ENCODE peak calls at places on chromosomes 1 and 21, in eight cellular contexts. Y, K, N, H, G, R, Q and W are unnamed samples.

GRCh38 chr21:21268061-21268471 is 269.9 kb downstream of the NCAM2 start:
- DNase-seq in Y (no peak), K (no peak), N (no peak), H (no peak), G (peak), R (no peak), Q (no peak), W (no peak)

GRCh38 chr1:121443131-121443530 is 258.4 kb downstream of the SRGAP2C start:
- DNase-seq in Y (no peak), K (no peak), N (peak), H (no peak), G (no peak), R (no peak), Q (no peak), W (peak)

GRCh38 chr1:218412181-218412580 is 67.0 kb downstream of the TGFB2 start:
- DNase-seq in Y (no peak), K (no peak), N (no peak), H (no peak), G (no peak), R (no peak), Q (no peak), W (no peak)

GRCh38 chr1:39639333-39640130 is at the start of gene HEYL:
- DNase-seq in Y (peak), K (peak), N (no peak), H (no peak), G (peak), R (peak), Q (peak), W (no peak)

GRCh38 chr1:200405273-200405672 is 4.6 kb downstream of the ZNF281 start:
- DNase-seq in Y (no peak), K (no peak), N (no peak), H (no peak), G (no peak), R (peak), Q (no peak), W (no peak)

GRCh38 chr1:210558302-210558701 is 229.6 kb downstream of the HHAT start:
- DNase-seq in Y (no peak), K (no peak), N (no peak), H (no peak), G (peak), R (no peak), Q (no peak), W (no peak)

GRCh38 chr21:22764222-22764621 is 1766.0 kb downstream of the NCAM2 start:
- DNase-seq in Y (no peak), K (no peak), N (no peak), H (no peak), G (no peak), R (no peak), Q (no peak), W (no peak)

GRCh38 chr1:89598450-89599331 is 34.2 kb upstream of the LRRC8C start:
- DNase-seq in Y (peak), K (peak), N (peak), H (no peak), G (peak), R (peak), Q (peak), W (no peak)

GRCh38 chr1:79100385-79100784 is 93.9 kb upstream of the ADGRL4 start:
- DNase-seq in Y (no peak), K (no peak), N (peak), H (no peak), G (no peak), R (no peak), Q (no peak), W (no peak)

GRCh38 chr1:160161965-160162705 is 10.7 kb downstream of the ATP1A4 start:
- DNase-seq in Y (no peak), K (peak), N (peak), H (no peak), G (peak), R (peak), Q (peak), W (no peak)

DNA sequence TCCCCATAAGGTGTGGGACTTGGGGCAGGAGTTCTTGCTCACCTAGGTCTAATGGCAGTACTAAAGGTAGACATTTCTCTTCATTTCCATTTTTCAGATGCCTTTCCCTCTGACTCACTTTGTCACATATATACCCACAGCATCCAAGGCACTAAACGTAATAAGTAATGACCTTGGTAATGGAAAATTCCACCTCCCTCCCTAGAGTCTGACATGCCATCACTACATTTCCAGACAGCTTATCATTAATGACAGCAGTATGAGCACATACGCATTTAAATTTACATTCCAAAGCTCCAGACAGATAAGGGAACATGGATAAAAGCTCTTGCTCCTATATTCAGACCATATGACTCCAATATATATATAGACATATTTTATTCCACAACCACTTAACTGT is 191.7 kb upstream of the GORAB start:
- DNase-seq in Y (no peak), K (no peak), N (no peak), H (no peak), G (no peak), R (no peak), Q (no peak), W (no peak)
- TF ChIP-seq POLR2AphosphoS5 in Y (no peak), K (no peak), N (no peak), H (no peak), G (no peak), R (no peak), Q (no peak), W (no peak)

GRCh38 chr1:41382531-41383090 is 21.4 kb downstream of the FOXO6 start:
- DNase-seq in Y (peak), K (peak), N (peak), H (no peak), G (no peak), R (no peak), Q (no peak), W (no peak)

GRCh38 chr1:41380195-41380594 is 19.0 kb downstream of the FOXO6 start:
- DNase-seq in Y (no peak), K (no peak), N (no peak), H (no peak), G (no peak), R (no peak), Q (no peak), W (no peak)

GRCh38 chr1:41383094-41383852 is 22.0 kb downstream of the FOXO6 start:
- DNase-seq in Y (no peak), K (peak), N (peak), H (no peak), G (no peak), R (no peak), Q (no peak), W (no peak)

GRCh38 chr1:41380979-41381690 is 19.9 kb downstream of the FOXO6 start:
- DNase-seq in Y (peak), K (no peak), N (no peak), H (no peak), G (peak), R (no peak), Q (no peak), W (no peak)

DNA sequence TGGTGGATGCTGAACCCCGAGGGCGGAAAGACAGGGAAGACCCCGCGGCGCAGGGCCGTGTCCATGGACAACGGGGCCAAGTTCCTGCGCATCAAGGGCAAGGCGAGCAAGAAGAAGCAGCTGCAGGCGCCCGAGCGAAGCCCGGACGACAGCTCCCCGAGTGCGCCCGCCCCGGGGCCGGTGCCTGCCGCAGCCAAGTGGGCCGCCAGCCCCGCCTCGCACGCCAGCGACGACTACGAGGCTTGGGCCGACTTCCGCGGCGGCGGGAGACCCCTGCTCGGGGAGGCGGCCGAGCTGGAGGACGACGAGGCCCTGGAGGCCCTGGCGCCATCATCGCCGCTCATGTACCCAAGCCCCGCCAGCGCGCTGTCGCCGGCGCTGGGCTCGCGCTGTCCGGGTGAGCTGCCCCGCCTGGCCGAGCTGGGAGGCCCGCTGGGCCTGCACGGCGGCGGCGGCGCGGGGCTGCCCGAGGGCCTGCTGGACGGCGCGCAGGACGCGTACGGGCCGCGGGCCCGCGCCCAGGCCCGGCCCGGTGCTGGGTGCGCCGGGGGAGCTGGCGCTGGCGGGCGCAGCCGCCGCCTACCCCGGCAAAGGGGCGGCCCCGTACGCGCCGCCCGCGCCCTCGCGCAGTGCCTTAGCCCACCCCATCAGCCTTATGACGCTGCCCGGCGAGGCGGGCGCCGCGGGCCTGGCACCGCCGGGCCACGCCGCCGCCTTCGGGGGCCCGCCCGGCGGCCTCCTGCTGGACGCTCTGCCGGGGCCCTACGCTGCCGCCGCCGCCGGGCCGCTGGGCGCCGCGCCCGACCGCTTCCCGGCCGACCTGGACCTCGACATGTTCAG is 20.7 kb downstream of the FOXO6 start:
- DNase-seq in Y (peak), K (peak), N (peak), H (no peak), G (no peak), R (no peak), Q (no peak), W (no peak)
- TF ChIP-seq EZH2 in Y (no peak), K (no peak), N (peak), H (no peak), G (no peak), R (no peak), Q (no peak), W (no peak)

GRCh38 chr1:35222322-35223108 is 29.6 kb upstream of the SFPQ start:
- DNase-seq in Y (no peak), K (no peak), N (no peak), H (no peak), G (no peak), R (no peak), Q (no peak), W (no peak)

GRCh38 chr1:35229587-35230360 is 36.8 kb upstream of the SFPQ start:
- DNase-seq in Y (no peak), K (no peak), N (no peak), H (no peak), G (no peak), R (no peak), Q (no peak), W (no peak)

GRCh38 chr1:35223109-35223630 is 30.2 kb upstream of the SFPQ start:
- DNase-seq in Y (no peak), K (no peak), N (no peak), H (no peak), G (no peak), R (no peak), Q (no peak), W (no peak)

GRCh38 chr1:35231287-35231686 is 37.2 kb upstream of the ZMYM4 start:
- DNase-seq in Y (no peak), K (no peak), N (no peak), H (no peak), G (no peak), R (no peak), Q (no peak), W (no peak)

DNA sequence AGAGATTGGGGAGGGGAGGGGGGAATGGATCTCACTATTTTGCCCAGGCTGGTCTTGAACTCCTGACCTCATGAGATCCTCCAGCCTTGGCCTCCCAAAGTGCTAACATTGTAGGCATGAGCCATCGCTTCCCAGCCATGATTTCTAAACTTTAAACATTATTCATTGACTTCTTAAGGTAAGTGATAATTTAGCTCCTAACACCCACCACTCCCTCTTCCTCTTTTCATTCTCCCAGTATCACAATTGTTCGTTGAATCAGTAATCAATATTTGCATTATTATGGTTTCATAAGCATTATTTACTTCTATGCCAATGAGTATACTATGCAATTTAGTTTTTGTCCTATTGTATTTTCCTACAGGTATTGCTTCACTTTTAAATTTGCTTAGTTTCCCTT is 33.6 kb upstream of the SFPQ start:
- DNase-seq in Y (no peak), K (no peak), N (no peak), H (no peak), G (no peak), R (no peak), Q (no peak), W (no peak)
- TF ChIP-seq POLR2AphosphoS5 in Y (no peak), K (no peak), N (no peak), H (no peak), G (no peak), R (no peak), Q (no peak), W (no peak)

GRCh38 chr1:114853584-114853983 is 1.1 kb upstream of the SYCP1 start:
- DNase-seq in Y (no peak), K (no peak), N (no peak), H (no peak), G (no peak), R (no peak), Q (no peak), W (no peak)

DNA sequence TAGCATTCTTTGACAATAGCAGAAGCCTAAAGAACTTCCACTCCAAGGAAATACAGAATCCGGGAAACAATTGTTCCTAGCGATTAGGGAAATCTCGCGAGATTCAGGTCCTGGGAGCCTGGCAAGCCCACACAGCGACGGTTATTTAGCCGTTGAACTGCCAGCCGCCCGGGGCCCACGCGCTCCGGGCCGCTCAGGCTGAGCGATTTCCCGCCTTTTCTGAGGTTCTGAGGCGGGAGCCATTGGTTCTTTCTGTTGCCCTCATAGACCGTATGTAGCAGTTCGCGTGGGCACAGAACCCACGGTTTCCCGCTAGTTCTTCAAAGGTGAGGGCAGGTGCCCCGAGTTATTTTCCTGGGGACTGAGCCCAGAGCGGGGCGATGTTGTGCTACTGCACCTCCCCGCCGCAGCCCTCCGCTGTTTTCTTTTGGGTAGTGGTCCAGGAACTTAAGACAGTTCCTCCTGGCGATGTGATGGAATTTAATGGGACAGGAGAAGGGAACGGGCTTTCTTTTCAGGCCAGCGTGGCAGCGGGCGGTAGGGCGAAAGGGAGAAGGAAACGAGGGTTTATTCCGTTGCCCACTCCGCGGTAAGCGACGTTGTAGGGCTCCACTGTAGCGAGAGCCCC is at the start of gene SYCP1:
- DNase-seq in Y (no peak), K (peak), N (no peak), H (no peak), G (no peak), R (no peak), Q (no peak), W (no peak)
- TF ChIP-seq EZH2 in Y (no peak), K (peak), N (peak), H (no peak), G (no peak), R (no peak), Q (no peak), W (no peak)

DNA sequence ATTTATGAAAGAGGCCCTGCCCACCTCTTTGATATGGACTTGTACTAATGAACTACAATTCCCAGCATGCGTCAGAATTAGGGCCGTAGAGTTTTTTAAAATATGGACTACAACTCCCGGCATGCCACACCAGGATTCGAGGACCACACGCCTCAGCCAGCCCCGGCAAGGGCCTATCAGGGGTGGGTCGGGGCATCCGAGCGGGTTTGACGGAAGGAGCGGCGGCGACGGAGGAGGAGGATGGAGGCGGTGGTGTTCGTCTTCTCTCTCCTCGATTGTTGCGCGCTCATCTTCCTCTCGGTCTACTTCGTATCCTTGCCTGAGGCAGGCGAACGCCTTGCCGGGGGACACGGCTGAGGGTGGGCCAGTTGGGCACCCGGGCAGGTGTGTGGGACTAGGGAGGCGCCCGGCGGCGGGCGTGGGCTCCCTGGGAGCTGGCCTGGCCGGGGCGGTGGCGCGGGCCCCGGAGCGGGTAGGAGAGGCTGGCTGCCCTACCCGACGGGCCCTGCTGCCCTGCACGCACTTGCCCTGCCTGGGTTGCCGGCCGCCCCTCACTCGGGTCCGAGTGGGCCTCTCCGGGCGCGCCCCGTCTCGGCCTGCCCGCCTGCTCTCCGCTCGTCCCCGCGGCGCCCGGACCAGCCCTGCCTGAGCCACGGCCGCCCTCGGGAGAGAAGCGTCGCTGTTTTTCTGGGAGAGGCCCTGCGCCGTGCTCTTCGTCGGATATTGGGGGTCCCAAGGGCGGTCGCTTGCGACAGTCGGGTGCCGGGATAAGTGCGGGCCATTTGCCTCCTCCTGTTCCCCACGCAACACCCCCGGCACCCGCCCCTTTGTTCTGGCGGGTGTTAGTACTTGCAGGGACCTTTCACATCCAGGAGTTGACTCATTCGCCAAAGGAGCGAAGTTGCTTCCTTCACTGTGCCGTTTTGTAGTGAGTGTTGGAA is at the start of gene CNIH4:
- DNase-seq in Y (peak), K (peak), N (peak), H (peak), G (peak), R (peak), Q (peak), W (peak)
- TF ChIP-seq POLR2AphosphoS5 in Y (peak), K (peak), N (peak), H (peak), G (peak), R (peak), Q (peak), W (peak)

DNA sequence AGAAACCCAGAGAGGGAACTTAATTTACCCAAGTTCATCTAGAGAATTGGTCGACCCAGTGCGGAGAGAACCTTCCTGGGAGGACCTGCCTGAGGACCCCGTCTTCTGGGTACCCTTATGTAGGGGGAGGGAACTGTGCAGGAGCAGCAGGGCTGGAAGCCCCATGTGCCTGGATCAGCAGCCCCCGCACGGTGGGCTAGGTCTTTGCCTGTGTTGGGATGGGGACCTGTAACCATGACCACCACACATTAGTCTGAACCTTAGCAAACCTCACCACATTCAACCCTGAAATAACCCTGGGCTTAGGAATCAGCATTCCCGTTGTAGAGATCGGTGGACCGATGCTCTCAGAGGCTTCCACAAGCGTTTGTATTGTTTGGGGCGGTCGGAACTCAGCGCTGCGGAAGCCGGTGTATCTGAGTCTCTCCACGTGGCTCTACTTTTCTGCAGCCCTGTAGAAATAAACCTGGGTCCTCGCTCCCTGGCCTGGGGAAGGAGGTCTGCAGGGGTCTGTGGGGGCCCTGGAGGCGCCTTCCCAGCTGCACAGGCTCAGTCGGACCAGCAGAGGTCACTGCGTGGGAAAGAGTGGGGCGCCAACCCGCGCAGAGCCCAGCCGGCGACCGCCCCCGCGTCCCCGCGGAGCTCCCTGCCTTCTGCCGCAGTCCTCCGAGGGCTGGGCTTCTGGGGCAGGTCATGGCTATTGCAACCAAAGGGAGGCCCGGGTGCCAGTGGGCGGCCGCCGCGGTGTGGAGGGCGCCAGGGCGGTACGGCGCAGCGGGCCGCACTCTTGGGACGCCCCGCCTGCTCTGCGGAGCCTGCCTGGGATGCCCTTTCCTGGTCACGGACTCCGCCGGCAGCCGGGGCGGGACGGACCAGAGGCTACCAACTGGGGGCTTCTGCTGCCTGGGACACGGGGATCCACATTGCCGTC is 36.2 kb upstream of the KCNA10 start:
- DNase-seq in Y (no peak), K (peak), N (peak), H (no peak), G (peak), R (peak), Q (peak), W (no peak)
- TF ChIP-seq EZH2 in Y (no peak), K (no peak), N (no peak), H (peak), G (no peak), R (no peak), Q (peak), W (no peak)

GRCh38 chr1:225882008-225882698 is at the start of gene TMEM63A:
- DNase-seq in Y (peak), K (peak), N (peak), H (peak), G (peak), R (peak), Q (peak), W (peak)
- TF ChIP-seq POLR2AphosphoS5 in Y (peak), K (peak), N (peak), H (no peak), G (peak), R (peak), Q (no peak), W (peak)